ENCODE peak calls at places on chromosome 12, in six cellular contexts. F, X, Z, D, C and M are unnamed samples.

GRCh38 chr12:89825591-89826449 is 117.2 kb upstream of the ATP2B1 start:
- DNase-seq in C (no peak), X (no peak), F (no peak), D (no peak), Z (no peak), M (no peak)

GRCh38 chr12:6632026-6632978 is 3.5 kb downstream of the LPAR5 start:
- DNase-seq in C (peak), D (peak), Z (peak), F (peak), X (no peak), M (no peak)

GRCh38 chr12:131093971-131094830 is 140.5 kb downstream of the ADGRD1 start:
- DNase-seq in X (no peak), Z (no peak), C (no peak), D (no peak), F (no peak), M (peak)

GRCh38 chr12:107337354-107338095 is 244.2 kb upstream of the CRY1 start:
- DNase-seq in D (peak), F (no peak), X (no peak), C (no peak), Z (no peak), M (no peak)

GRCh38 chr12:87274594-87275245 is 754.5 kb downstream of the C12orf50 start:
- DNase-seq in C (no peak), D (no peak), F (no peak), X (no peak), Z (no peak), M (no peak)

GRCh38 chr12:5262450-5262849 is 169.5 kb upstream of the NTF3 start:
- DNase-seq in X (no peak), D (no peak), C (no peak), Z (no peak), F (no peak), M (no peak)

GRCh38 chr12:24822121-24822899 is 126.6 kb downstream of the BCAT1 start:
- DNase-seq in F (no peak), D (no peak), C (no peak), X (peak), Z (no peak), M (no peak)

GRCh38 chr12:80490329-80490728 is 46.3 kb downstream of the PTPRQ start:
- DNase-seq in Z (no peak), C (no peak), D (no peak), F (no peak), X (no peak), M (no peak)

GRCh38 chr12:100974747-100975146 is 180.2 kb downstream of the ANO4 start:
- DNase-seq in C (no peak), D (no peak), X (no peak), F (no peak), Z (no peak), M (no peak)